ENCODE peak calls at places on chromosomes 11 and 22, in seven cellular contexts. One of them, this sample, is unnamed.

GRCh38 chr11:117834838-117835443 is 10.4 kb upstream of the FXYD2 start:
- DNase-seq in trophoblast cell: no peak
- DNase-seq in H1: no peak
- DNase-seq in IMR-90: no peak
- DNase-seq in H9: no peak
- DNase-seq in neuronal stem cell: no peak
- DNase-seq in mesendoderm: no peak
- DNase-seq in this sample: no peak

GRCh38 chr11:61912530-61912898 is 4.9 kb downstream of the RAB3IL1 start:
- DNase-seq in H1: no peak
- DNase-seq in IMR-90: no peak
- DNase-seq in mesendoderm: no peak
- DNase-seq in trophoblast cell: no peak
- DNase-seq in H9: no peak
- DNase-seq in neuronal stem cell: no peak
- DNase-seq in this sample: no peak

GRCh38 chr22:28582806-28583205 is 96.8 kb downstream of the TTC28 start:
- DNase-seq in neuronal stem cell: no peak
- DNase-seq in H9: no peak
- DNase-seq in mesendoderm: peak; percentile 75
- DNase-seq in IMR-90: peak; percentile 81
- DNase-seq in trophoblast cell: peak; percentile 39
- DNase-seq in H1: no peak
- DNase-seq in this sample: peak; percentile 41

GRCh38 chr11:27876209-27876775 is 176.0 kb upstream of the BDNF start:
- DNase-seq in mesendoderm: no peak
- DNase-seq in IMR-90: no peak
- DNase-seq in H9: no peak
- DNase-seq in H1: no peak
- DNase-seq in trophoblast cell: no peak
- DNase-seq in neuronal stem cell: no peak
- DNase-seq in this sample: no peak

GRCh38 chr22:41935015-41935908 is 8.7 kb upstream of the TNFRSF13C start:
- DNase-seq in neuronal stem cell: no peak
- DNase-seq in trophoblast cell: no peak
- DNase-seq in mesendoderm: no peak
- DNase-seq in H1: no peak
- DNase-seq in H9: no peak
- DNase-seq in IMR-90: no peak
- DNase-seq in this sample: no peak

GRCh38 chr11:73163638-73164174 is 21.6 kb upstream of the FCHSD2 start:
- DNase-seq in H1: no peak
- DNase-seq in H9: no peak
- DNase-seq in IMR-90: no peak
- DNase-seq in mesendoderm: no peak
- DNase-seq in trophoblast cell: peak; percentile 96
- DNase-seq in neuronal stem cell: no peak
- DNase-seq in this sample: no peak

GRCh38 chr11:6468712-6469495 is 4.8 kb downstream of the TRIM3 start:
- DNase-seq in IMR-90: peak; percentile 87
- DNase-seq in neuronal stem cell: peak; percentile 88
- DNase-seq in H9: peak; percentile 99
- DNase-seq in mesendoderm: peak; percentile 98
- DNase-seq in H1: peak; percentile 88
- DNase-seq in trophoblast cell: peak; percentile 67
- DNase-seq in this sample: peak; percentile 96

GRCh38 chr11:122711831-122712378 is 56.4 kb downstream of the UBASH3B start:
- DNase-seq in trophoblast cell: no peak
- DNase-seq in IMR-90: no peak
- DNase-seq in H9: no peak
- DNase-seq in neuronal stem cell: no peak
- DNase-seq in H1: no peak
- DNase-seq in mesendoderm: peak; percentile 38
- DNase-seq in this sample: peak; percentile 56

GRCh38 chr11:83278351-83278750 is 7.8 kb downstream of the CCDC90B start:
- DNase-seq in H9: no peak
- DNase-seq in trophoblast cell: no peak
- DNase-seq in H1: no peak
- DNase-seq in neuronal stem cell: no peak
- DNase-seq in IMR-90: peak; percentile 65
- DNase-seq in mesendoderm: no peak
- DNase-seq in this sample: no peak

GRCh38 chr22:47928626-47929025 is 1166.2 kb downstream of the TBC1D22A start:
- DNase-seq in H9: no peak
- DNase-seq in mesendoderm: no peak
- DNase-seq in neuronal stem cell: no peak
- DNase-seq in H1: no peak
- DNase-seq in trophoblast cell: no peak
- DNase-seq in IMR-90: no peak
- DNase-seq in this sample: no peak

GRCh38 chr22:23743303-23743705 is 7.6 kb downstream of the ZNF70 start:
- DNase-seq in H9: no peak
- DNase-seq in IMR-90: no peak
- DNase-seq in neuronal stem cell: no peak
- DNase-seq in H1: no peak
- DNase-seq in trophoblast cell: no peak
- DNase-seq in mesendoderm: no peak
- DNase-seq in this sample: no peak

GRCh38 chr11:115391598-115391997 is 112.6 kb downstream of the CADM1 start:
- DNase-seq in mesendoderm: peak; percentile 22
- DNase-seq in IMR-90: peak; percentile 31
- DNase-seq in H9: no peak
- DNase-seq in H1: no peak
- DNase-seq in neuronal stem cell: peak; percentile 37
- DNase-seq in trophoblast cell: no peak
- DNase-seq in this sample: no peak

GRCh38 chr22:28442951-28443876 is 236.4 kb downstream of the TTC28 start:
- DNase-seq in H1: peak; percentile 41
- DNase-seq in trophoblast cell: peak; percentile 22
- DNase-seq in IMR-90: peak; percentile 76
- DNase-seq in mesendoderm: peak; percentile 91
- DNase-seq in neuronal stem cell: peak; percentile 39
- DNase-seq in H9: peak; percentile 79
- DNase-seq in this sample: peak; percentile 71

GRCh38 chr11:34223021-34223813 is 117.8 kb downstream of the NAT10 start:
- DNase-seq in IMR-90: peak; percentile 87
- DNase-seq in trophoblast cell: peak; percentile 78
- DNase-seq in neuronal stem cell: no peak
- DNase-seq in H1: no peak
- DNase-seq in mesendoderm: peak; percentile 35
- DNase-seq in H9: no peak
- DNase-seq in this sample: peak; percentile 76

GRCh38 chr11:12167098-12167999 is 57.0 kb downstream of the MICAL2 start:
- DNase-seq in trophoblast cell: peak; percentile 96
- DNase-seq in neuronal stem cell: no peak
- DNase-seq in H9: no peak
- DNase-seq in H1: no peak
- DNase-seq in IMR-90: peak; percentile 97
- DNase-seq in mesendoderm: peak; percentile 70
- DNase-seq in this sample: peak; percentile 94

GRCh38 chr11:79940165-79940564 is 499.3 kb upstream of the TENM4 start:
- DNase-seq in mesendoderm: peak; percentile 37
- DNase-seq in H1: no peak
- DNase-seq in neuronal stem cell: no peak
- DNase-seq in IMR-90: peak; percentile 36
- DNase-seq in trophoblast cell: no peak
- DNase-seq in H9: peak; percentile 42
- DNase-seq in this sample: no peak

GRCh38 chr11:554824-555499 is 5.6 kb downstream of the LMNTD2 start:
- DNase-seq in H9: peak; percentile 86
- DNase-seq in trophoblast cell: peak; percentile 83
- DNase-seq in H1: peak; percentile 62
- DNase-seq in mesendoderm: peak; percentile 89
- DNase-seq in IMR-90: no peak
- DNase-seq in neuronal stem cell: peak; percentile 87
- DNase-seq in this sample: peak; percentile 30

GRCh38 chr22:46103181-46103580 is 47.1 kb upstream of the PPARA start:
- DNase-seq in mesendoderm: no peak
- DNase-seq in IMR-90: no peak
- DNase-seq in trophoblast cell: no peak
- DNase-seq in H1: no peak
- DNase-seq in H9: no peak
- DNase-seq in neuronal stem cell: no peak
- DNase-seq in this sample: no peak

GRCh38 chr11:59822989-59823566 is 12.5 kb upstream of the MRPL16 start:
- DNase-seq in H1: no peak
- DNase-seq in H9: no peak
- DNase-seq in neuronal stem cell: peak; percentile 30
- DNase-seq in trophoblast cell: peak; percentile 72
- DNase-seq in mesendoderm: peak; percentile 58
- DNase-seq in IMR-90: peak; percentile 53
- DNase-seq in this sample: peak; percentile 74

GRCh38 chr11:117589024-117589423 is 208.0 kb downstream of the DSCAML1 start:
- DNase-seq in H9: no peak
- DNase-seq in IMR-90: no peak
- DNase-seq in trophoblast cell: no peak
- DNase-seq in neuronal stem cell: no peak
- DNase-seq in mesendoderm: no peak
- DNase-seq in H1: no peak
- DNase-seq in this sample: no peak

GRCh38 chr11:126139541-126140091 is 71.8 kb downstream of the RPUSD4 start:
- DNase-seq in H1: no peak
- DNase-seq in trophoblast cell: no peak
- DNase-seq in mesendoderm: peak; percentile 42
- DNase-seq in neuronal stem cell: no peak
- DNase-seq in IMR-90: peak; percentile 53
- DNase-seq in H9: no peak
- DNase-seq in this sample: peak; percentile 55

GRCh38 chr11:62500066-62501035 is 46.3 kb downstream of the AHNAK start:
- DNase-seq in mesendoderm: peak; percentile 83
- DNase-seq in neuronal stem cell: no peak
- DNase-seq in H1: no peak
- DNase-seq in H9: peak; percentile 67
- DNase-seq in IMR-90: no peak
- DNase-seq in trophoblast cell: peak; percentile 98
- DNase-seq in this sample: no peak

GRCh38 chr22:17579535-17579981 is 16.3 kb downstream of the SLC25A18 start:
- DNase-seq in neuronal stem cell: no peak
- DNase-seq in H9: no peak
- DNase-seq in IMR-90: no peak
- DNase-seq in H1: no peak
- DNase-seq in trophoblast cell: no peak
- DNase-seq in mesendoderm: no peak
- DNase-seq in this sample: no peak

GRCh38 chr22:37098976-37099577 is 10.4 kb downstream of the TMPRSS6 start:
- DNase-seq in neuronal stem cell: no peak
- DNase-seq in IMR-90: no peak
- DNase-seq in H9: peak; percentile 62
- DNase-seq in mesendoderm: peak; percentile 52
- DNase-seq in H1: no peak
- DNase-seq in trophoblast cell: no peak
- DNase-seq in this sample: no peak
- H3K23ac ChIP-seq in neuronal stem cell: peak overlapping the region; percentile 22
- H3K23ac ChIP-seq in IMR-90: no peak overlapping the region
- H3K23ac ChIP-seq in H9: no peak overlapping the region
- H3K23ac ChIP-seq in mesendoderm: no peak overlapping the region
- H3K23ac ChIP-seq in H1: no peak overlapping the region
- H3K23ac ChIP-seq in trophoblast cell: no peak overlapping the region
- H3K23ac ChIP-seq in this sample: no peak overlapping the region

GRCh38 chr11:46666982-46667590 is 33.3 kb downstream of the ARHGAP1 start:
- DNase-seq in H9: no peak
- DNase-seq in mesendoderm: no peak
- DNase-seq in H1: no peak
- DNase-seq in IMR-90: no peak
- DNase-seq in neuronal stem cell: no peak
- DNase-seq in trophoblast cell: no peak
- DNase-seq in this sample: no peak

GRCh38 chr11:46663277-46663940 is 37.0 kb downstream of the ARHGAP1 start:
- DNase-seq in IMR-90: peak; percentile 30
- DNase-seq in H1: no peak
- DNase-seq in neuronal stem cell: no peak
- DNase-seq in mesendoderm: no peak
- DNase-seq in H9: no peak
- DNase-seq in trophoblast cell: peak; percentile 79
- DNase-seq in this sample: no peak

GRCh38 chr11:46665356-46665755 is 35.1 kb downstream of the ARHGAP1 start:
- DNase-seq in neuronal stem cell: no peak
- DNase-seq in mesendoderm: no peak
- DNase-seq in H9: no peak
- DNase-seq in trophoblast cell: no peak
- DNase-seq in H1: no peak
- DNase-seq in IMR-90: no peak
- DNase-seq in this sample: no peak

GRCh38 chr11:46666516-46666915 is 33.9 kb downstream of the ARHGAP1 start:
- DNase-seq in H9: no peak
- DNase-seq in mesendoderm: no peak
- DNase-seq in trophoblast cell: no peak
- DNase-seq in neuronal stem cell: no peak
- DNase-seq in IMR-90: no peak
- DNase-seq in H1: no peak
- DNase-seq in this sample: no peak

GRCh38 chr11:46664612-46665011 is 35.8 kb downstream of the ARHGAP1 start:
- DNase-seq in neuronal stem cell: no peak
- DNase-seq in trophoblast cell: peak; percentile 86
- DNase-seq in H1: no peak
- DNase-seq in mesendoderm: peak; percentile 59
- DNase-seq in IMR-90: no peak
- DNase-seq in H9: no peak
- DNase-seq in this sample: no peak
- H3K23ac ChIP-seq in neuronal stem cell: no peak overlapping the region
- H3K23ac ChIP-seq in trophoblast cell: no peak overlapping the region
- H3K23ac ChIP-seq in H1: no peak overlapping the region
- H3K23ac ChIP-seq in mesendoderm: no peak overlapping the region
- H3K23ac ChIP-seq in IMR-90: no peak overlapping the region
- H3K23ac ChIP-seq in H9: no peak overlapping the region
- H3K23ac ChIP-seq in this sample: no peak overlapping the region

GRCh38 chr11:97007283-97007682 is 617.5 kb downstream of the JRKL start:
- DNase-seq in neuronal stem cell: no peak
- DNase-seq in IMR-90: no peak
- DNase-seq in H9: no peak
- DNase-seq in mesendoderm: no peak
- DNase-seq in trophoblast cell: no peak
- DNase-seq in H1: no peak
- DNase-seq in this sample: no peak

GRCh38 chr11:97015327-97015726 is 625.5 kb downstream of the JRKL start:
- DNase-seq in IMR-90: no peak
- DNase-seq in H9: no peak
- DNase-seq in neuronal stem cell: no peak
- DNase-seq in H1: no peak
- DNase-seq in trophoblast cell: peak; percentile 16
- DNase-seq in mesendoderm: no peak
- DNase-seq in this sample: no peak

DNA sequence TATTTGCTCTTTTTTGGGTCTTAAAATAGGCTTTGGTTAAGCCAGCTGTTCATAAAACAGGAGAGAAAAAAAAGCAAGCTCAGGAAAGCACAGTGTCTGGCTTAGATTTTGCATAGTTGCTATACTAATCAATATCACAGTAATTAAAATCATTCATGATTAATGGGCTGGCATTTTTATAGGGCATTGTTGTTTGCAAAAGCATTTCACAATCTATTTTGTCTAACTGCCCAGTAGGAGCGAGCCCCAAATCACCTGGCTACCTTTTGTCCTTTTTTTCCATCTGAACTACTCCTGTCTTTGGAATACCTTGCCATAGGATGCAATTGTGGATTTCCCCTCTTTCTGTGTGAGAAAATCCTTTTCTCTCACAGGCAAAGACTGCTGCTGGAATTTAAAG is 619.8 kb downstream of the JRKL start:
- DNase-seq in mesendoderm: peak; percentile 8
- DNase-seq in trophoblast cell: no peak
- DNase-seq in neuronal stem cell: no peak
- DNase-seq in H9: no peak
- DNase-seq in H1: no peak
- DNase-seq in IMR-90: no peak
- DNase-seq in this sample: no peak
- H3K23ac ChIP-seq in mesendoderm: no peak overlapping the region
- H3K23ac ChIP-seq in trophoblast cell: no peak overlapping the region
- H3K23ac ChIP-seq in neuronal stem cell: no peak overlapping the region
- H3K23ac ChIP-seq in H9: no peak overlapping the region
- H3K23ac ChIP-seq in H1: no peak overlapping the region
- H3K23ac ChIP-seq in IMR-90: no peak overlapping the region
- H3K23ac ChIP-seq in this sample: no peak overlapping the region

GRCh38 chr11:1771700-1772099 is 8.0 kb upstream of the CTSD start:
- DNase-seq in IMR-90: peak; percentile 62
- DNase-seq in H9: no peak
- DNase-seq in neuronal stem cell: no peak
- DNase-seq in H1: no peak
- DNase-seq in mesendoderm: peak; percentile 44
- DNase-seq in trophoblast cell: no peak
- DNase-seq in this sample: peak; percentile 89
- H3K23ac ChIP-seq in IMR-90: peak overlapping the region; percentile 69
- H3K23ac ChIP-seq in H9: no peak overlapping the region
- H3K23ac ChIP-seq in neuronal stem cell: no peak overlapping the region
- H3K23ac ChIP-seq in H1: no peak overlapping the region
- H3K23ac ChIP-seq in mesendoderm: no peak overlapping the region
- H3K23ac ChIP-seq in trophoblast cell: no peak overlapping the region
- H3K23ac ChIP-seq in this sample: no peak overlapping the region